ENCODE peak calls at places on chromosome 22, in six cellular contexts. F is upper lobe of right lung, G is fibroblast of lung, S is transverse colon, U is Karpas-422, H is HAP-1. W is an unnamed sample.
A peak's percentile ranks its signal among the peaks of the same experiment; 100 is the strongest.

GRCh38 chr22:34798605-34799004 is 267.4 kb upstream of the ISX start:
- DNase-seq in F (no peak), G (peak; percentile 8), S (no peak), U (no peak), H (no peak), W (no peak)

GRCh38 chr22:29344137-29344536 is 28.6 kb upstream of the RASL10A start:
- DNase-seq in F (peak; percentile 87), G (peak; percentile 99), S (peak; percentile 45), U (no peak), H (no peak), W (peak; percentile 93)

GRCh38 chr22:35643991-35644390 is 4.3 kb upstream of the APOL6 start:
- DNase-seq in F (no peak), G (no peak), S (no peak), U (no peak), H (no peak), W (no peak)

GRCh38 chr22:29093980-29094379 is 21.1 kb downstream of the KREMEN1 start:
- DNase-seq in F (no peak), G (peak; percentile 60), S (no peak), U (no peak), H (no peak), W (peak; percentile 43)

GRCh38 chr22:37627091-37627490 is 12.4 kb upstream of the SH3BP1 start:
- DNase-seq in F (no peak), G (no peak), S (no peak), U (no peak), H (no peak), W (no peak)

GRCh38 chr22:29031236-29031982 is 30.2 kb downstream of the C22orf31 start:
- DNase-seq in F (peak; percentile 71), G (peak; percentile 99), S (peak; percentile 40), U (no peak), H (no peak), W (peak; percentile 95)

GRCh38 chr22:44996648-44997047 is 13.2 kb downstream of the PHF21B start:
- DNase-seq in F (no peak), G (no peak), S (no peak), U (no peak), H (no peak), W (no peak)

GRCh38 chr22:41822289-41823057 is 10.4 kb upstream of the SREBF2 start:
- DNase-seq in F (no peak), G (peak; percentile 81), S (no peak), U (peak; percentile 84), H (peak; percentile 40), W (peak; percentile 66)

GRCh38 chr22:24060375-24060788 is 49.3 kb downstream of the CABIN1 start:
- DNase-seq in F (no peak), G (peak; percentile 94), S (no peak), U (no peak), H (no peak), W (peak; percentile 93)

GRCh38 chr22:41808400-41808799 is 7.9 kb downstream of the CCDC134 start:
- DNase-seq in F (no peak), G (no peak), S (no peak), U (no peak), H (no peak), W (no peak)

GRCh38 chr22:36977947-36978660 is 41.1 kb downstream of the TST start:
- DNase-seq in F (peak; percentile 94), G (peak; percentile 71), S (peak; percentile 94), U (peak; percentile 94), H (peak; percentile 83), W (peak; percentile 68)

GRCh38 chr22:23801886-23802377 is 15.2 kb downstream of the SMARCB1 start:
- DNase-seq in F (no peak), G (no peak), S (no peak), U (no peak), H (no peak), W (no peak)

GRCh38 chr22:43142881-43143562 is at the start of gene MCAT:
- DNase-seq in F (peak; percentile 93), G (peak; percentile 72), S (peak; percentile 90), U (peak; percentile 92), H (peak; percentile 78), W (peak; percentile 24)

GRCh38 chr22:38699784-38700183 is 959 bp downstream of the JOSD1 start:
- DNase-seq in F (no peak), G (peak; percentile 51), S (no peak), U (no peak), H (no peak), W (no peak)

GRCh38 chr22:29037340-29037932 is 24.2 kb downstream of the C22orf31 start:
- DNase-seq in F (no peak), G (no peak), S (no peak), U (no peak), H (no peak), W (no peak)

GRCh38 chr22:44663256-44663999 is 38.6 kb upstream of the PRR5 start:
- DNase-seq in F (no peak), G (no peak), S (no peak), U (no peak), H (no peak), W (no peak)

GRCh38 chr22:22167791-22168189 is 76.8 kb upstream of the VPREB1 start:
- DNase-seq in F (no peak), G (no peak), S (peak; percentile 56), U (peak; percentile 97), H (no peak), W (no peak)

GRCh38 chr22:36285017-36285416 is 32.1 kb downstream of the APOL1 start:
- DNase-seq in F (peak; percentile 52), G (no peak), S (no peak), U (no peak), H (no peak), W (no peak)

GRCh38 chr22:36085476-36086169 is 57.0 kb upstream of the RBFOX2 start:
- DNase-seq in F (no peak), G (no peak), S (no peak), U (no peak), H (no peak), W (no peak)

GRCh38 chr22:41230399-41230785 is 10.3 kb downstream of the CHADL start:
- DNase-seq in F (no peak), G (no peak), S (no peak), U (no peak), H (no peak), W (no peak)

GRCh38 chr22:43995798-43996169 is 28.3 kb upstream of the PARVB start:
- DNase-seq in F (no peak), G (no peak), S (no peak), U (no peak), H (no peak), W (no peak)

GRCh38 chr22:19958083-19959042 is 16.7 kb upstream of the TXNRD2 start:
- DNase-seq in F (no peak), G (peak; percentile 33), S (no peak), U (no peak), H (no peak), W (no peak)
- H3K4me3 ChIP-seq in F (no peak overlapping the region), G (no peak overlapping the region), S (no peak overlapping the region), U (no peak overlapping the region), H (no peak overlapping the region), W (peak overlapping the region; percentile 28)

DNA sequence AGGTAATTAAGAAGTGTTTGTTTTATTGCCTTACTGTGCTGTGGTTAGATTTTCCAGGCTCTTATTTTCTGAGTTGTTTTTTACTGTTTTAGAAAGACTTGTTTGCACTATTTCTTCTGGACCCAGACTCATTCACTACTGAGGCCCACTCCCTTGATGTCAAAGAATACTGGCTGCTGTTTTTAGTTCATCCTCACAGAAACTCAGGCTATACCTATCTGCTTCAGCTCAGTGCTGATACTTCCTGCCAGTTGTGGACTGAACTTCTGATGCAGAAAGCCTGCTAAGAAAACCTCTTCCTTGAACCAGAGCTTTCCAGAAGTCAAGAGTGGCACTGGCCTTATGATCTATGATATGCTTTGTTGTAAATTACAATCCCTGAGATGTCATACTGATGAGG is 15.9 kb upstream of the PIK3IP1 start:
- DNase-seq in F (no peak), G (no peak), S (no peak), U (no peak), H (no peak), W (no peak)
- H3K4me3 ChIP-seq in F (no peak overlapping the region), G (no peak overlapping the region), S (no peak overlapping the region), U (no peak overlapping the region), H (no peak overlapping the region), W (no peak overlapping the region)

GRCh38 chr22:49853981-49854791 is 542 bp downstream of the ZBED4 start:
- DNase-seq in F (peak; percentile 78), G (peak; percentile 26), S (peak; percentile 50), U (peak; percentile 76), H (no peak), W (no peak)

GRCh38 chr22:49852898-49853894 is at the start of gene ZBED4:
- DNase-seq in F (peak; percentile 100), G (peak; percentile 89), S (peak; percentile 99), U (peak; percentile 99), H (peak; percentile 90), W (peak; percentile 87)

GRCh38 chr22:49856766-49857618 is 3.3 kb downstream of the ZBED4 start:
- DNase-seq in F (no peak), G (no peak), S (no peak), U (no peak), H (no peak), W (no peak)

GRCh38 chr22:49856343-49856742 is 2.7 kb downstream of the ZBED4 start:
- DNase-seq in F (peak; percentile 58), G (no peak), S (no peak), U (no peak), H (no peak), W (no peak)

GRCh38 chr22:49855491-49855911 is 1.9 kb downstream of the ZBED4 start:
- DNase-seq in F (peak; percentile 58), G (peak; percentile 51), S (peak; percentile 47), U (no peak), H (no peak), W (no peak)
- H3K4me3 ChIP-seq in F (peak overlapping the region; percentile 80), G (peak overlapping the region; percentile 81), S (no peak overlapping the region), U (peak overlapping the region; percentile 73), H (peak overlapping the region; percentile 56), W (peak overlapping the region; percentile 78)

GRCh38 chr22:39904864-39905263 is 4.0 kb downstream of the GRAP2 start:
- DNase-seq in F (no peak), G (no peak), S (no peak), U (no peak), H (no peak), W (no peak)
- H3K4me3 ChIP-seq in F (peak overlapping the region; percentile 31), G (no peak overlapping the region), S (no peak overlapping the region), U (no peak overlapping the region), H (no peak overlapping the region), W (no peak overlapping the region)

GRCh38 chr22:46753761-46754109 is 8.7 kb upstream of the TBC1D22A start:
- DNase-seq in F (no peak), G (no peak), S (no peak), U (no peak), H (no peak), W (no peak)
- H3K4me3 ChIP-seq in F (peak overlapping the region; percentile 10), G (peak overlapping the region; percentile 28), S (no peak overlapping the region), U (no peak overlapping the region), H (no peak overlapping the region), W (no peak overlapping the region)

GRCh38 chr22:27747396-27748256 is 53.9 kb downstream of the MN1 start:
- DNase-seq in F (no peak), G (no peak), S (no peak), U (peak; percentile 46), H (no peak), W (no peak)
- H3K4me3 ChIP-seq in F (no peak overlapping the region), G (no peak overlapping the region), S (no peak overlapping the region), U (no peak overlapping the region), H (no peak overlapping the region), W (no peak overlapping the region)